ENCODE peak calls at places on chromosomes 13 and 19, in nine cellular contexts. U is germinal center; F is stimulated activated CD4-positive, alpha-beta T cell treated with anti-CD3 and anti-CD28 coated beads, TNF-alpha, amount 100 ng/mL, for 24 hours; P is fibroblast of mammary gland; W is SW480; K is amniotic stem cell; H is CD4-positive, alpha-beta T cell; E is B cell; G is ELR. M is an unnamed sample.

GRCh38 chr13:110012102-110012739 is 225.8 kb upstream of the IRS2 start:
- DNase-seq in W (peak; percentile 99), P (peak; percentile 98), U (no peak), K (peak; percentile 31), F (no peak), G (peak; percentile 98), H (no peak), E (no peak), M (no peak)

GRCh38 chr19:7619671-7620441 is 9.5 kb downstream of the XAB2 start:
- DNase-seq in K (no peak), U (no peak), G (no peak), W (no peak), E (no peak), P (no peak), F (no peak), H (no peak), M (no peak)

GRCh38 chr19:15181394-15181793 is 19.4 kb downstream of the NOTCH3 start:
- DNase-seq in P (no peak), G (no peak), W (peak; percentile 66), U (no peak), H (no peak), F (no peak), E (no peak), K (no peak), M (no peak)

GRCh38 chr13:42551611-42552010 is 22.3 kb upstream of the TNFSF11 start:
- DNase-seq in G (no peak), F (no peak), U (no peak), W (no peak), H (no peak), E (no peak), K (no peak), P (no peak), M (no peak)

GRCh38 chr13:113488283-113488682 is 2.2 kb downstream of the DCUN1D2 start:
- DNase-seq in G (no peak), W (no peak), K (no peak), U (no peak), E (no peak), H (no peak), P (no peak), F (no peak), M (no peak)

GRCh38 chr13:82092312-82092711 is 1751.4 kb upstream of the SPRY2 start:
- DNase-seq in U (no peak), K (no peak), P (no peak), G (no peak), E (no peak), W (no peak), F (no peak), H (no peak), M (no peak)

GRCh38 chr19:4059931-4060620 is 6.6 kb downstream of the ZBTB7A start:
- DNase-seq in W (peak; percentile 65), E (peak; percentile 76), G (no peak), H (peak; percentile 55), F (peak; percentile 48), P (peak; percentile 72), K (no peak), U (no peak), M (no peak)

GRCh38 chr13:42685762-42686560 is 95.4 kb upstream of the FAM216B start:
- DNase-seq in E (no peak), P (no peak), U (no peak), W (no peak), G (no peak), H (no peak), F (no peak), K (no peak), M (no peak)

GRCh38 chr13:43195551-43195950 is 172.2 kb downstream of the DNAJC15 start:
- DNase-seq in E (no peak), P (no peak), K (no peak), W (no peak), H (no peak), G (peak; percentile 9), U (no peak), F (no peak), M (peak; percentile 18)

GRCh38 chr19:47227347-47228167 is 3.4 kb downstream of the BBC3 start:
- DNase-seq in G (peak; percentile 91), K (peak; percentile 66), E (peak; percentile 67), W (peak; percentile 95), U (no peak), H (peak; percentile 23), F (no peak), P (peak; percentile 95), M (peak; percentile 89)

GRCh38 chr19:51882518-51882917 is 5.2 kb downstream of the ZNF577 start:
- DNase-seq in F (no peak), H (no peak), K (no peak), W (no peak), E (no peak), P (no peak), G (no peak), U (no peak), M (no peak)

GRCh38 chr13:32134241-32134801 is 102.7 kb downstream of the FRY start:
- DNase-seq in W (no peak), P (peak; percentile 84), F (no peak), G (peak; percentile 63), U (no peak), H (no peak), K (no peak), E (no peak), M (no peak)

GRCh38 chr19:57813919-57814504 is 701 bp downstream of the ZNF552 start:
- DNase-seq in G (no peak), F (no peak), E (no peak), P (no peak), H (no peak), W (no peak), U (no peak), K (no peak), M (no peak)

GRCh38 chr19:40358773-40359172 is 10.3 kb downstream of the PLD3 start:
- DNase-seq in K (no peak), U (peak; percentile 81), W (no peak), H (no peak), F (no peak), G (no peak), P (no peak), E (peak; percentile 73), M (peak; percentile 60)

GRCh38 chr19:11125994-11126685 is 29.4 kb downstream of the SPC24 start:
- DNase-seq in W (peak; percentile 41), K (peak; percentile 35), H (peak; percentile 69), G (peak; percentile 82), F (peak; percentile 72), U (peak; percentile 68), E (peak; percentile 84), P (peak; percentile 69), M (peak; percentile 75)

GRCh38 chr13:42633495-42633894 is 59.5 kb downstream of the TNFSF11 start:
- DNase-seq in E (no peak), G (peak; percentile 10), K (no peak), F (no peak), P (peak; percentile 20), H (no peak), U (no peak), W (no peak), M (no peak)

GRCh38 chr13:45207319-45207718 is 6.5 kb upstream of the KCTD4 start:
- DNase-seq in H (no peak), W (no peak), G (no peak), P (no peak), U (no peak), F (no peak), K (no peak), E (no peak), M (no peak)

GRCh38 chr13:114275309-114275708 is 6.1 kb upstream of the UPF3A start:
- DNase-seq in U (no peak), W (no peak), K (no peak), G (no peak), P (no peak), H (no peak), F (no peak), E (no peak), M (no peak)

GRCh38 chr13:44371421-44371820 is 2.2 kb upstream of the SERP2 start:
- DNase-seq in H (no peak), F (no peak), G (no peak), P (no peak), E (no peak), U (no peak), W (no peak), K (no peak), M (no peak)

M was measured in GM20000.